ENCODE peak calls at places on chromosomes 5 and 9, in six cellular contexts. M is NCI-H1048; T is stimulated activated CD4-positive, alpha-beta T cell treated with anti-CD3 and anti-CD28 coated beads, Interleukin-12 subunit alpha, Interleukin-12 subunit beta, amount 100 ng/mL, for 24 hours; W is mammary epithelial cell; Y is head of caudate nucleus; L is NK-92 treated with Interleukin-12 subunit alpha and Interleukin-12 subunit beta, amount 100 ng/mL, for 24 hours. N is an unnamed sample.

GRCh38 chr5:58085800-58086199 is 374.1 kb downstream of the PLK2 start:
- DNase-seq in T (no peak), M (no peak), W (peak; percentile 71), L (no peak), Y (no peak), N (no peak)

GRCh38 chr9:82456621-82457020 is 468.0 kb downstream of the SPATA31D1 start:
- DNase-seq in M (no peak), Y (no peak), T (no peak), W (peak; percentile 50), L (no peak), N (no peak)

GRCh38 chr5:165525268-165525667 is 2019.8 kb downstream of the MAT2B start:
- DNase-seq in T (no peak), M (no peak), L (no peak), W (peak; percentile 15), Y (no peak), N (no peak)

GRCh38 chr9:113463418-113464285 is at the start of gene RGS3:
- DNase-seq in M (peak; percentile 68), L (no peak), Y (peak; percentile 34), T (no peak), W (peak; percentile 29), N (no peak)

GRCh38 chr5:40391642-40392041 is 288.1 kb upstream of the PTGER4 start:
- DNase-seq in T (no peak), L (no peak), Y (no peak), M (no peak), W (no peak), N (no peak)

GRCh38 chr9:21542780-21543179 is 60.7 kb upstream of the IFNE start:
- DNase-seq in L (no peak), Y (no peak), W (no peak), M (no peak), T (no peak), N (no peak)

GRCh38 chr5:158895573-158895972 is 204.1 kb downstream of the EBF1 start:
- DNase-seq in M (no peak), L (no peak), Y (no peak), W (no peak), T (no peak), N (no peak)

GRCh38 chr9:27847818-27848217 is 274.5 kb upstream of the C9orf72 start:
- DNase-seq in T (no peak), M (no peak), Y (no peak), W (no peak), L (no peak), N (no peak)

GRCh38 chr9:37955781-37956422 is 52.0 kb upstream of the SLC25A51 start:
- DNase-seq in Y (no peak), T (no peak), M (no peak), L (no peak), W (no peak), N (no peak)

GRCh38 chr5:76145945-76146344 is 62.8 kb downstream of the SV2C start:
- DNase-seq in T (no peak), L (no peak), M (no peak), Y (no peak), W (peak; percentile 8), N (no peak)

GRCh38 chr9:135612981-135613910 is 26.1 kb downstream of the GLT6D1 start:
- DNase-seq in L (no peak), Y (no peak), W (no peak), T (no peak), M (no peak), N (no peak)

GRCh38 chr5:164002653-164003052 is 497.2 kb downstream of the MAT2B start:
- DNase-seq in L (peak; percentile 4), M (no peak), T (no peak), Y (no peak), W (peak; percentile 42), N (no peak)

GRCh38 chr5:21918451-21918850 is 934.7 kb downstream of the CDH12 start:
- DNase-seq in L (no peak), M (no peak), Y (no peak), T (no peak), W (no peak), N (no peak)

GRCh38 chr5:11181940-11182339 is 420.9 kb upstream of the DAP start:
- DNase-seq in W (no peak), Y (no peak), L (no peak), T (no peak), M (no peak), N (no peak)